ENCODE peak calls at places on chromosome 13, in nine cellular contexts. F is thoracic aorta, K is cardiac muscle cell, C is right lobe of liver, Q is endothelial cell of umbilical vein, B is psoas muscle, I is suprapubic skin, Y is heart right ventricle, G is Calu3. D is an unnamed sample.

GRCh38 chr13:71587778-71588177 is 279.2 kb downstream of the DACH1 start:
- DNase-seq in K (no peak), Y (no peak), C (no peak), Q (no peak), G (no peak), B (no peak), F (no peak), I (no peak), D (no peak)

GRCh38 chr13:112078216-112078615 is 11.3 kb downstream of the SOX1 start:
- DNase-seq in B (no peak), G (no peak), F (no peak), I (no peak), K (no peak), Q (no peak), Y (no peak), C (no peak), D (no peak)

GRCh38 chr13:92734068-92734467 is 492.5 kb upstream of the GPC6 start:
- DNase-seq in B (no peak), F (no peak), G (no peak), Q (no peak), I (no peak), Y (no peak), K (no peak), C (no peak), D (no peak)

GRCh38 chr13:24038405-24038804 is 122.1 kb upstream of the SPATA13 start:
- DNase-seq in K (peak), F (no peak), Y (no peak), I (no peak), Q (peak), C (no peak), B (no peak), G (peak), D (no peak)

GRCh38 chr13:44148159-44148929 is 225.3 kb upstream of the SERP2 start:
- DNase-seq in C (no peak), Y (no peak), F (no peak), B (no peak), K (no peak), Q (no peak), I (no peak), G (no peak), D (no peak)

GRCh38 chr13:19927117-19927734 is 31.3 kb upstream of the ZMYM2 start:
- DNase-seq in Y (no peak), C (no peak), F (no peak), G (no peak), B (no peak), K (peak), I (no peak), Q (peak), D (no peak)

GRCh38 chr13:38763446-38764381 is 76.8 kb downstream of the FREM2 start:
- DNase-seq in I (no peak), G (peak), B (no peak), C (no peak), Y (no peak), K (peak), F (no peak), Q (peak), D (no peak)

GRCh38 chr13:76890036-76890435 is 3.8 kb upstream of the KCTD12 start:
- DNase-seq in B (no peak), Y (no peak), I (no peak), K (peak), G (no peak), F (no peak), Q (no peak), C (no peak), D (no peak)

GRCh38 chr13:27367570-27367969 is 56.8 kb upstream of the GTF3A start:
- DNase-seq in G (no peak), Q (no peak), K (no peak), F (no peak), I (no peak), C (peak), B (no peak), Y (no peak), D (no peak)

GRCh38 chr13:53783466-53783865 is 754.9 kb downstream of the OLFM4 start:
- DNase-seq in B (no peak), G (no peak), F (no peak), Y (no peak), K (no peak), C (no peak), Q (no peak), I (no peak), D (no peak)

GRCh38 chr13:98835156-98835555 is 82.7 kb upstream of the SLC15A1 start:
- DNase-seq in Q (no peak), B (no peak), C (no peak), G (no peak), I (no peak), F (no peak), K (no peak), Y (no peak), D (no peak)

DNA sequence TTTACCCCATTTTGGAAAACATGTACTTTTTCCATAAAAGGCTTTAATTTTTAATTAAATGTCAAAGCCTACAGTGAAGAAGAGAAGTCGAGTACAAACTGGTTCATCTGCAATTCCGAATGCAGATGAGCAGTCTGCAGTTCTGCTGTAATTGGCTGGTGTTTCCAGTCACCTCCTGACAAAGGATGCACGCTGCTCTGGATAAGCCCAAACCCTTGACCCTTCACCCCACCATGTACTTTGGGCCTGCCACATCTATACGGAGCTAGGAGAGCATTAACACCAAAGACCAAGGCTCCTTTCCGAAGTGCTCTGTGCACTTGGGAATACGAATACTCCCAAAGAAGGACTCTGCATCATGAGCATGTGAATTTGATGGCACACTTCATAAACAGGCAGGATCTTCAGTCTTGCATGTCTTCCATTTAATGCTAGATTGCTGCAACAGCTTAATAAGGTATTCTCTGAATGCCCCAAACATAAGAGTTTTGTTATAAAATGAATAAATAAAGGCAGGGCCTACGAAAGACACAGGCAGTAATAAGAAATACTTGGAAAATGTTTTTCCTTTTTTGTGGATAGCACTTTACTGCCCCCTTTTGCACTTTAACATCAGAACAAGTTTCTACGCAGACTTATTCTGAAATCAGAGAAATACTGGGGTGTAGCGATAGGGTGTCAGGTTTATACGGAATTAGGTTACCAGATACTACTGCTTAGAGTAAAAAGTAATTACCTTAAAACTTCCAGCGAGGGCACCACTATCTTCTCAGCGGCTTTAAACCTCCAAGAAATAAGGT is 15.1 kb downstream of the EFNB2 start:
- DNase-seq in G (no peak), I (no peak), Y (no peak), K (peak), Q (peak), C (no peak), F (no peak), B (no peak), D (no peak)
- TF ChIP-seq CTCF in G (no peak), I (no peak), Y (peak), K (peak), Q (peak), C (no peak), F (peak), B (peak), D (peak)

GRCh38 chr13:89061821-89062220 is 1390.7 kb downstream of the SLITRK5 start:
- DNase-seq in G (no peak), B (no peak), C (no peak), F (no peak), K (no peak), Y (no peak), I (no peak), Q (no peak), D (no peak)

GRCh38 chr13:89066868-89067466 is 1395.8 kb downstream of the SLITRK5 start:
- DNase-seq in G (no peak), Q (no peak), F (no peak), K (peak), Y (no peak), I (no peak), B (no peak), C (no peak), D (peak)
- TF ChIP-seq CTCF in G (no peak), Q (no peak), F (peak), K (peak), Y (peak), I (peak), B (peak), C (peak), D (peak)

GRCh38 chr13:30898721-30899188 is 7.3 kb upstream of the MEDAG start:
- DNase-seq in Q (peak), C (no peak), I (peak), B (peak), Y (no peak), K (peak), F (peak), G (no peak), D (no peak)
- TF ChIP-seq CTCF in Q (no peak), C (no peak), I (no peak), B (no peak), Y (no peak), K (no peak), F (no peak), G (no peak), D (no peak)

GRCh38 chr13:29924482-29924884 is 74.1 kb upstream of the UBL3 start:
- DNase-seq in F (no peak), Q (no peak), C (no peak), I (no peak), Y (no peak), K (peak), G (no peak), B (no peak), D (no peak)
- TF ChIP-seq CTCF in F (no peak), Q (no peak), C (no peak), I (no peak), Y (no peak), K (no peak), G (no peak), B (no peak), D (peak)

GRCh38 chr13:110136660-110137585 is 170.0 kb downstream of the COL4A1 start:
- DNase-seq in F (no peak), Y (no peak), K (no peak), C (no peak), B (no peak), I (no peak), G (no peak), Q (no peak), D (no peak)

GRCh38 chr13:110137677-110138008 is 169.3 kb downstream of the COL4A1 start:
- DNase-seq in Q (no peak), K (peak), I (no peak), F (no peak), Y (peak), G (peak), B (peak), C (peak), D (no peak)

GRCh38 chr13:110138009-110138699 is 168.8 kb downstream of the COL4A1 start:
- DNase-seq in I (no peak), G (peak), C (peak), Q (peak), Y (peak), F (peak), K (peak), B (peak), D (peak)

GRCh38 chr13:110140099-110140498 is 166.9 kb downstream of the COL4A1 start:
- DNase-seq in G (no peak), Q (no peak), B (no peak), F (no peak), Y (no peak), C (no peak), I (no peak), K (no peak), D (no peak)

GRCh38 chr13:110138700-110139036 is 168.3 kb downstream of the COL4A1 start:
- DNase-seq in I (no peak), B (no peak), Y (no peak), Q (no peak), G (no peak), C (no peak), K (no peak), F (no peak), D (no peak)
- TF ChIP-seq CTCF in I (no peak), B (no peak), Y (no peak), Q (no peak), G (no peak), C (no peak), K (no peak), F (no peak), D (no peak)